ENCODE peak calls at places on chromosomes 13 and 19, in ten cellular contexts. One of them, this sample, is unnamed.

GRCh38 chr19:29926031-29926430 is 16.0 kb upstream of the URI1 start:
- DNase-seq in AG04450: no peak
- DNase-seq in upper lobe of right lung: no peak
- DNase-seq in Caco-2: no peak
- DNase-seq in GM06990: no peak
- DNase-seq in astrocyte of the spinal cord: no peak
- DNase-seq in fibroblast of lung: no peak
- DNase-seq in neural progenitor cell: no peak
- DNase-seq in AG04449: no peak
- DNase-seq in BE2C: no peak
- DNase-seq in this sample: no peak

GRCh38 chr19:55591555-55591954 is 7.8 kb downstream of the FIZ1 start:
- DNase-seq in neural progenitor cell: no peak
- DNase-seq in GM06990: no peak
- DNase-seq in upper lobe of right lung: no peak
- DNase-seq in Caco-2: peak; percentile 35
- DNase-seq in BE2C: no peak
- DNase-seq in AG04450: no peak
- DNase-seq in astrocyte of the spinal cord: no peak
- DNase-seq in fibroblast of lung: no peak
- DNase-seq in AG04449: no peak
- DNase-seq in this sample: no peak

GRCh38 chr19:1999856-2000515 is 15.5 kb downstream of the BTBD2 start:
- DNase-seq in Caco-2: no peak
- DNase-seq in neural progenitor cell: no peak
- DNase-seq in upper lobe of right lung: no peak
- DNase-seq in BE2C: no peak
- DNase-seq in GM06990: peak; percentile 52
- DNase-seq in AG04449: no peak
- DNase-seq in astrocyte of the spinal cord: no peak
- DNase-seq in fibroblast of lung: no peak
- DNase-seq in AG04450: no peak
- DNase-seq in this sample: no peak

GRCh38 chr13:110341445-110342247 is 34.6 kb downstream of the COL4A2 start:
- DNase-seq in AG04450: no peak
- DNase-seq in fibroblast of lung: peak; percentile 65
- DNase-seq in neural progenitor cell: no peak
- DNase-seq in Caco-2: no peak
- DNase-seq in upper lobe of right lung: no peak
- DNase-seq in astrocyte of the spinal cord: peak; percentile 85
- DNase-seq in GM06990: no peak
- DNase-seq in AG04449: no peak
- DNase-seq in BE2C: no peak
- DNase-seq in this sample: no peak

GRCh38 chr19:31356587-31357314 is 7.5 kb upstream of the TSHZ3 start:
- DNase-seq in AG04450: no peak
- DNase-seq in neural progenitor cell: peak; percentile 75
- DNase-seq in AG04449: no peak
- DNase-seq in BE2C: no peak
- DNase-seq in upper lobe of right lung: peak; percentile 76
- DNase-seq in fibroblast of lung: peak; percentile 33
- DNase-seq in Caco-2: no peak
- DNase-seq in GM06990: no peak
- DNase-seq in astrocyte of the spinal cord: no peak
- DNase-seq in this sample: peak; percentile 61

GRCh38 chr19:31501427-31502195 is 152.4 kb upstream of the TSHZ3 start:
- DNase-seq in AG04450: no peak
- DNase-seq in upper lobe of right lung: no peak
- DNase-seq in AG04449: no peak
- DNase-seq in astrocyte of the spinal cord: no peak
- DNase-seq in GM06990: no peak
- DNase-seq in neural progenitor cell: no peak
- DNase-seq in Caco-2: no peak
- DNase-seq in fibroblast of lung: no peak
- DNase-seq in BE2C: no peak
- DNase-seq in this sample: no peak

GRCh38 chr13:76014618-76015315 is 378.6 kb downstream of the LMO7 start:
- DNase-seq in AG04449: no peak
- DNase-seq in upper lobe of right lung: no peak
- DNase-seq in AG04450: no peak
- DNase-seq in fibroblast of lung: peak; percentile 74
- DNase-seq in neural progenitor cell: no peak
- DNase-seq in Caco-2: no peak
- DNase-seq in BE2C: no peak
- DNase-seq in astrocyte of the spinal cord: peak; percentile 53
- DNase-seq in GM06990: no peak
- DNase-seq in this sample: peak; percentile 59

GRCh38 chr19:19223060-19223459 is 11.3 kb downstream of the NCAN start:
- DNase-seq in astrocyte of the spinal cord: no peak
- DNase-seq in neural progenitor cell: no peak
- DNase-seq in upper lobe of right lung: no peak
- DNase-seq in AG04449: no peak
- DNase-seq in fibroblast of lung: no peak
- DNase-seq in GM06990: no peak
- DNase-seq in Caco-2: no peak
- DNase-seq in BE2C: no peak
- DNase-seq in AG04450: no peak
- DNase-seq in this sample: no peak

GRCh38 chr19:34577531-34578101 is 96.1 kb downstream of the WTIP start:
- DNase-seq in AG04450: no peak
- DNase-seq in upper lobe of right lung: no peak
- DNase-seq in BE2C: no peak
- DNase-seq in Caco-2: no peak
- DNase-seq in astrocyte of the spinal cord: no peak
- DNase-seq in fibroblast of lung: no peak
- DNase-seq in AG04449: no peak
- DNase-seq in GM06990: no peak
- DNase-seq in neural progenitor cell: peak; percentile 64
- DNase-seq in this sample: no peak

GRCh38 chr19:5850743-5851293 is 431 bp downstream of the FUT3 start:
- DNase-seq in fibroblast of lung: peak; percentile 61
- DNase-seq in AG04449: no peak
- DNase-seq in neural progenitor cell: no peak
- DNase-seq in Caco-2: no peak
- DNase-seq in astrocyte of the spinal cord: peak; percentile 55
- DNase-seq in BE2C: no peak
- DNase-seq in GM06990: no peak
- DNase-seq in upper lobe of right lung: peak; percentile 87
- DNase-seq in AG04450: no peak
- DNase-seq in this sample: peak; percentile 73

GRCh38 chr13:92843549-92843948 is 383.1 kb upstream of the GPC6 start:
- DNase-seq in neural progenitor cell: no peak
- DNase-seq in upper lobe of right lung: no peak
- DNase-seq in Caco-2: no peak
- DNase-seq in astrocyte of the spinal cord: peak; percentile 71
- DNase-seq in AG04450: peak; percentile 4
- DNase-seq in GM06990: no peak
- DNase-seq in fibroblast of lung: peak; percentile 87
- DNase-seq in AG04449: no peak
- DNase-seq in BE2C: no peak
- DNase-seq in this sample: peak; percentile 59

GRCh38 chr19:7391218-7391670 is 42.5 kb downstream of the ARHGEF18 start:
- DNase-seq in fibroblast of lung: peak; percentile 97
- DNase-seq in astrocyte of the spinal cord: peak; percentile 82
- DNase-seq in GM06990: no peak
- DNase-seq in Caco-2: no peak
- DNase-seq in upper lobe of right lung: no peak
- DNase-seq in neural progenitor cell: no peak
- DNase-seq in AG04449: no peak
- DNase-seq in BE2C: no peak
- DNase-seq in AG04450: no peak
- DNase-seq in this sample: peak; percentile 99

GRCh38 chr19:34365463-34366401 is 736 bp downstream of the GPI start:
- DNase-seq in astrocyte of the spinal cord: peak; percentile 27
- DNase-seq in AG04450: no peak
- DNase-seq in GM06990: peak; percentile 28
- DNase-seq in fibroblast of lung: peak; percentile 41
- DNase-seq in BE2C: peak; percentile 42
- DNase-seq in upper lobe of right lung: peak; percentile 78
- DNase-seq in Caco-2: peak; percentile 32
- DNase-seq in AG04449: no peak
- DNase-seq in neural progenitor cell: peak; percentile 57
- DNase-seq in this sample: peak; percentile 35

DNA sequence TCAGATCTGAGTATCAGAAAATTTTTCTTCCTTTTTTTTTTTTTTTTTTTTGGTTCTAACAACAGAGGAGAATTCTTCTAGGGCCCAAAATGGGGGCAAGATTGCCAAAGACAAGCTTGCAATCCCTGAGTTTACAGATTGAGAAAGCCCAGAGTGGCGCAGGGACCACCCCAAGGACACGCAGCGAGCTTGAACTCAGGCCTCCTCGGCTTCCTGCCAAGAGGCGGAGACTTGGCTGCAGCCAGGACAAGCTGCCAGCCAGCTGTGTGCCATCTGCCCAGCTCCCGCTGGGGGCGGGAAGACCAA is 508 bp upstream of the MRPL34 start:
- DNase-seq in BE2C: no peak
- DNase-seq in AG04450: no peak
- DNase-seq in astrocyte of the spinal cord: no peak
- DNase-seq in upper lobe of right lung: no peak
- DNase-seq in AG04449: no peak
- DNase-seq in neural progenitor cell: no peak
- DNase-seq in Caco-2: no peak
- DNase-seq in fibroblast of lung: no peak
- DNase-seq in GM06990: no peak
- DNase-seq in this sample: no peak
- H3K4me3 ChIP-seq in BE2C: no peak overlapping the region
- H3K4me3 ChIP-seq in AG04450: peak overlapping the region; percentile 81
- H3K4me3 ChIP-seq in astrocyte of the spinal cord: peak overlapping the region; percentile 63
- H3K4me3 ChIP-seq in upper lobe of right lung: peak overlapping the region; percentile 90
- H3K4me3 ChIP-seq in AG04449: peak overlapping the region; percentile 75
- H3K4me3 ChIP-seq in neural progenitor cell: peak overlapping the region; percentile 87
- H3K4me3 ChIP-seq in Caco-2: peak overlapping the region; percentile 0
- H3K4me3 ChIP-seq in fibroblast of lung: peak overlapping the region; percentile 31
- H3K4me3 ChIP-seq in GM06990: peak overlapping the region; percentile 82
- H3K4me3 ChIP-seq in this sample: no peak overlapping the region

GRCh38 chr13:23889598-23890224 is 511 bp upstream of the MIPEP start:
- DNase-seq in neural progenitor cell: peak; percentile 46
- DNase-seq in BE2C: no peak
- DNase-seq in Caco-2: no peak
- DNase-seq in astrocyte of the spinal cord: no peak
- DNase-seq in AG04450: no peak
- DNase-seq in upper lobe of right lung: no peak
- DNase-seq in fibroblast of lung: peak; percentile 20
- DNase-seq in GM06990: no peak
- DNase-seq in AG04449: no peak
- DNase-seq in this sample: peak; percentile 33

GRCh38 chr13:23883255-23883654 is 5.9 kb downstream of the MIPEP start:
- DNase-seq in neural progenitor cell: no peak
- DNase-seq in upper lobe of right lung: no peak
- DNase-seq in GM06990: no peak
- DNase-seq in AG04450: no peak
- DNase-seq in fibroblast of lung: no peak
- DNase-seq in astrocyte of the spinal cord: no peak
- DNase-seq in BE2C: no peak
- DNase-seq in Caco-2: no peak
- DNase-seq in AG04449: no peak
- DNase-seq in this sample: no peak

GRCh38 chr13:23888658-23889597 is at the start of gene MIPEP:
- DNase-seq in AG04450: peak; percentile 87
- DNase-seq in Caco-2: peak; percentile 96
- DNase-seq in GM06990: peak; percentile 95
- DNase-seq in BE2C: peak; percentile 96
- DNase-seq in astrocyte of the spinal cord: peak; percentile 97
- DNase-seq in fibroblast of lung: peak; percentile 96
- DNase-seq in AG04449: peak; percentile 60
- DNase-seq in neural progenitor cell: peak; percentile 98
- DNase-seq in upper lobe of right lung: peak; percentile 98
- DNase-seq in this sample: peak; percentile 98
- TF ChIP-seq CTCF in AG04450: peak; percentile 74
- TF ChIP-seq CTCF in Caco-2: peak; percentile 87
- TF ChIP-seq CTCF in GM06990: peak; percentile 94
- TF ChIP-seq CTCF in BE2C: peak; percentile 70
- TF ChIP-seq CTCF in astrocyte of the spinal cord: peak; percentile 82
- TF ChIP-seq CTCF in fibroblast of lung: peak; percentile 50
- TF ChIP-seq CTCF in AG04449: peak; percentile 95
- TF ChIP-seq CTCF in neural progenitor cell: peak; percentile 73
- TF ChIP-seq CTCF in upper lobe of right lung: peak; percentile 83
- TF ChIP-seq CTCF in this sample: peak; percentile 47

DNA sequence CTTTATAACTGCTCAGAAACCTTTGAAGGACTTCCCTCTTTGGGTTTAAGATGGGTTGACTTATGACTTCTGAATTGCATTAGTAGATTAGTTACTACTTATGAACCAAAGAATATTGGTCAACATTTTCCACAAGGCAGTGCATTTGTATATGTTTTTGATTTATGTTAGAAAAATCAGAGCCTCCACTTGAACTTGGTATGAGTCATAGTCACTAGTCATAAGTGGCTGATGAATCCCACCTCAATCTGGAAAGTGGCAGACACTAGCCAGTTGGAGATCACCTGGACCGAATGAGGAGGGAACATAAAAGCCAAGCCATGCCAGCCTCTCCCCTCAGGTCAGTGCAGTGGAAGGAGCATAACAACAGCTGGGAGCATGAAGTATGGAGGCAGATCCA is 39.3 kb upstream of the SPART start:
- DNase-seq in Caco-2: no peak
- DNase-seq in BE2C: no peak
- DNase-seq in AG04450: no peak
- DNase-seq in upper lobe of right lung: no peak
- DNase-seq in AG04449: no peak
- DNase-seq in neural progenitor cell: no peak
- DNase-seq in astrocyte of the spinal cord: no peak
- DNase-seq in fibroblast of lung: peak; percentile 58
- DNase-seq in GM06990: no peak
- DNase-seq in this sample: peak; percentile 12
- H3K4me3 ChIP-seq in Caco-2: no peak overlapping the region
- H3K4me3 ChIP-seq in BE2C: no peak overlapping the region
- H3K4me3 ChIP-seq in AG04450: no peak overlapping the region
- H3K4me3 ChIP-seq in upper lobe of right lung: no peak overlapping the region
- H3K4me3 ChIP-seq in AG04449: no peak overlapping the region
- H3K4me3 ChIP-seq in neural progenitor cell: no peak overlapping the region
- H3K4me3 ChIP-seq in astrocyte of the spinal cord: no peak overlapping the region
- H3K4me3 ChIP-seq in fibroblast of lung: no peak overlapping the region
- H3K4me3 ChIP-seq in GM06990: no peak overlapping the region
- H3K4me3 ChIP-seq in this sample: no peak overlapping the region

DNA sequence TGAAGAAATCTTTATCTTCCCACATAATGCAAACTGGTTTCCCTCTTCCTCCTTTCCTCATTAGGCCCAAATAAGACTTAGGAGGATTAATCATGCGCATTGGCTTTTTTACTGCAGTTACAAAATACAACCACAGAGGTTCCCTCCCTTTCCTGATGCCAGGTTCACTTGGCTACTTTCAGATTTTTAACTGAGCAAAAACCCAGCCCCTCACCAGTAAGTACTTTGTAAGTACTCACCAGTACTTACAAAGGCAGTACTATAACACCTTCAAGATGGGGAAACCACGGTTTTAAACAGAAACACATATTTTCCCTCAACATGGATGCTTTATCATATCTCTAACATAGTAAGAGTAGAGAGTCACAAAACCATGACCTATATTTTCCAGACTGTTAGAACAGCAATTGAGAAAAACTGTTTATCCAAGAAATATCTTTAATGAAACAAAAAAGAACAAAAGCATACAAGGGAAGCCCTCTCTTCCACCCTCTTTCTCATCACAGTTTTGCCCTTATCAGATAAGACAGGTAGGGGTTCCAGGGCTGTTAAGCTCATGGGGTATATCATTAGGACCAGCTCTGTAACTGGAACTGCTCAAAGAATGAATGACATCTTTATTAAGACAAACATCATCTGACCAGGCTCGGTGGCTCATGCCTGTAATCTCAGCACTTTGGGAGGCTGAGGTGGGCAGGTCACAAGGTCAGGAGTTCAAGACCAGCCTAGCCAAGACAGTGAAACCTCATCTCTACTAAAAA is 12.7 kb downstream of the FOXO1 start:
- DNase-seq in astrocyte of the spinal cord: no peak
- DNase-seq in GM06990: no peak
- DNase-seq in upper lobe of right lung: no peak
- DNase-seq in AG04450: no peak
- DNase-seq in Caco-2: no peak
- DNase-seq in fibroblast of lung: peak; percentile 70
- DNase-seq in AG04449: no peak
- DNase-seq in BE2C: no peak
- DNase-seq in neural progenitor cell: peak; percentile 20
- DNase-seq in this sample: peak; percentile 19
- TF ChIP-seq CTCF in astrocyte of the spinal cord: no peak
- TF ChIP-seq CTCF in GM06990: no peak
- TF ChIP-seq CTCF in upper lobe of right lung: no peak
- TF ChIP-seq CTCF in AG04450: no peak
- TF ChIP-seq CTCF in Caco-2: no peak
- TF ChIP-seq CTCF in fibroblast of lung: no peak
- TF ChIP-seq CTCF in AG04449: no peak
- TF ChIP-seq CTCF in BE2C: no peak
- TF ChIP-seq CTCF in neural progenitor cell: no peak
- TF ChIP-seq CTCF in this sample: no peak

This sample was measured in epithelial cell of esophagus.